ENCODE peak calls at places on chromosomes 12 and 14, in four cellular contexts. X, Y, R and K are unnamed samples.

GRCh38 chr14:24481622-24482324 is 26.3 kb downstream of the CMA1 start:
- DNase-seq in Y (peak; percentile 65), X (peak; percentile 73), R (peak; percentile 97), K (peak; percentile 89)

GRCh38 chr12:29043069-29043468 is 106.0 kb upstream of the FAR2 start:
- DNase-seq in Y (no peak), R (no peak), X (no peak), K (no peak)

GRCh38 chr12:42332301-42332894 is 6.4 kb downstream of the PPHLN1 start:
- DNase-seq in X (no peak), R (peak; percentile 34), Y (peak; percentile 66), K (no peak)

GRCh38 chr12:56931474-56931978 is 2.7 kb downstream of the SDR9C7 start:
- DNase-seq in X (peak; percentile 70), R (peak; percentile 27), Y (peak; percentile 55), K (no peak)

GRCh38 chr12:124493809-124494750 is 73.3 kb downstream of the NCOR2 start:
- DNase-seq in R (no peak), X (no peak), Y (no peak), K (no peak)

GRCh38 chr12:130517588-130517987 is 179.9 kb downstream of the PIWIL1 start:
- DNase-seq in X (no peak), R (no peak), Y (no peak), K (no peak)

GRCh38 chr14:88323520-88324199 is 591 bp upstream of the KCNK10 start:
- DNase-seq in X (no peak), R (no peak), Y (no peak), K (no peak)

GRCh38 chr12:16121953-16122352 is 155.5 kb downstream of the SLC15A5 start:
- DNase-seq in R (no peak), Y (no peak), X (no peak), K (peak; percentile 58)

GRCh38 chr12:71109834-71110233 is 48.0 kb downstream of the TSPAN8 start:
- DNase-seq in X (no peak), Y (no peak), R (no peak), K (no peak)

GRCh38 chr14:102775855-102776760 is 1.1 kb upstream of the TRAF3 start:
- DNase-seq in X (no peak), R (peak; percentile 43), Y (peak; percentile 75), K (no peak)

GRCh38 chr14:55850803-55851202 is 267.4 kb upstream of the PELI2 start:
- DNase-seq in R (no peak), X (no peak), Y (no peak), K (no peak)

GRCh38 chr14:54299393-54300363 is 97.1 kb upstream of the CDKN3 start:
- DNase-seq in Y (no peak), R (peak; percentile 28), X (no peak), K (no peak)

GRCh38 chr12:105399428-105400081 is 69.1 kb downstream of the C12orf75 start:
- DNase-seq in R (peak; percentile 41), X (no peak), Y (no peak), K (no peak)

GRCh38 chr14:65213316-65213715 is 111.0 kb upstream of the MAX start:
- DNase-seq in R (no peak), Y (no peak), X (no peak), K (no peak)

GRCh38 chr12:87866602-87867292 is 162.5 kb downstream of the C12orf50 start:
- DNase-seq in R (peak; percentile 14), Y (peak; percentile 34), X (no peak), K (no peak)

GRCh38 chr12:46808955-46809697 is 16.7 kb downstream of the SLC38A4 start:
- DNase-seq in R (no peak), X (no peak), Y (no peak), K (no peak)
- TF ChIP-seq HDAC2 in R (no peak), X (no peak), Y (no peak), K (no peak)

GRCh38 chr14:99537399-99537798 is 56.2 kb downstream of the CCNK start:
- DNase-seq in X (no peak), Y (peak; percentile 48), R (no peak), K (no peak)
- TF ChIP-seq JUN in X (no peak), Y (no peak), R (no peak), K (peak; percentile 61)

GRCh38 chr14:69803753-69804152 is 6.7 kb upstream of the SLC10A1 start:
- DNase-seq in Y (peak; percentile 17), X (no peak), R (no peak), K (no peak)
- TF ChIP-seq HDAC2 in Y (no peak), X (no peak), R (no peak), K (no peak)

GRCh38 chr12:52147983-52148540 is 43.8 kb downstream of the KRT80 start:
- DNase-seq in Y (peak; percentile 87), R (no peak), X (no peak), K (no peak)

GRCh38 chr12:52149651-52150241 is 42.1 kb downstream of the KRT80 start:
- DNase-seq in R (no peak), X (no peak), Y (peak; percentile 68), K (no peak)

GRCh38 chr12:52148541-52149181 is 43.2 kb downstream of the KRT80 start:
- DNase-seq in Y (peak; percentile 99), X (peak; percentile 25), R (no peak), K (no peak)

GRCh38 chr12:52147367-52147972 is 44.3 kb downstream of the KRT80 start:
- DNase-seq in X (peak; percentile 77), Y (peak; percentile 100), R (peak; percentile 67), K (no peak)

GRCh38 chr12:52149182-52149641 is 42.6 kb downstream of the KRT80 start:
- DNase-seq in R (no peak), Y (no peak), X (no peak), K (no peak)
- TF ChIP-seq JUN in R (no peak), Y (peak; percentile 35), X (no peak), K (no peak)

DNA sequence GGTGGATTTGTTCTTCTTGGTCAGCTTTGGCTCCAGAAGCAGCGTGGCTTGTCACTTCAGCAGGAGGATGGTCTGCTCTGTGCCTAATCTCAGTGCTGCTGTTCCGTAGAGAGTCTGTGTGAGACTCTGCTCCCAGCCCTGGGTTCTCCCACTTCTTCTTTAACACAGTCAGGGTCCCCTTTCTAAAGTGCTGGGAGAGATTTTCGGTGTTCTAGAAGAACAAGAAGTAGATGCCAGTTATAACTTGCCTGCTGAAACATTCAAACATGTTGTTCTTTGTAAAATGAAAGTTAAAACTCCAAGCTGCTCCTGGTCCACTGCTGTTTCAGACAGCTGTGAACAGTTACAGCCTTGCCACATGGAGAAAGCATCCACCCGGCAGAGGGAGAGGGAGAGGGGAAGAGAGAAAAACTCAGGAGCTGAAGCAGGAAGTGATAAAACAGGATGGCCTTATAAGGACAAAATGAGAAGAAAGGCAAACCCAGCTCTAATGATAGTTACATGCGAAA is 55.2 kb upstream of the CERS5 start:
- DNase-seq in Y (peak; percentile 73), X (peak; percentile 55), R (no peak), K (no peak)
- TF ChIP-seq HDAC2 in Y (no peak), X (peak; percentile 43), R (no peak), K (peak; percentile 79)